ENCODE peak calls at places on chromosome 21, in six cellular contexts. T, M, Z, I, V and Q are unnamed samples.

GRCh38 chr21:23853796-23854379 is 1753.4 kb downstream of the MRPL39 start:
- DNase-seq in Z (peak), V (no peak), T (peak), M (no peak), I (no peak), Q (no peak)

GRCh38 chr21:44914176-44914874 is 6.4 kb downstream of the ITGB2 start:
- DNase-seq in I (no peak), Z (no peak), V (peak), T (no peak), M (no peak), Q (peak)

GRCh38 chr21:45151484-45152115 is 77.2 kb downstream of the ADARB1 start:
- DNase-seq in I (no peak), T (no peak), Z (peak), M (peak), V (no peak), Q (no peak)

GRCh38 chr21:43194303-43195130 is 25.7 kb downstream of the CRYAA start:
- DNase-seq in M (peak), Z (peak), V (no peak), I (no peak), T (no peak), Q (peak)

GRCh38 chr21:17612565-17613241 is at the start of gene BTG3:
- DNase-seq in V (peak), T (peak), I (peak), Z (peak), M (peak), Q (peak)

GRCh38 chr21:30257773-30258172 is 25.0 kb downstream of the KRTAP24-1 start:
- DNase-seq in Z (no peak), T (no peak), V (no peak), I (no peak), M (no peak), Q (no peak)

GRCh38 chr21:41230530-41230929 is 62.6 kb downstream of the BACE2 start:
- DNase-seq in M (no peak), T (no peak), I (no peak), Z (no peak), V (no peak), Q (no peak)

GRCh38 chr21:17527240-17527639 is 14.4 kb downstream of the CXADR start:
- DNase-seq in V (no peak), M (no peak), Z (no peak), T (peak), I (no peak), Q (no peak)

GRCh38 chr21:42429856-42430255 is 26.2 kb downstream of the UBASH3A start:
- DNase-seq in M (no peak), I (no peak), Z (no peak), V (no peak), T (no peak), Q (no peak)

GRCh38 chr21:43375006-43375826 is 51.7 kb downstream of the SIK1 start:
- DNase-seq in M (no peak), V (no peak), I (no peak), T (no peak), Z (no peak), Q (no peak)

GRCh38 chr21:41023936-41024335 is 144.0 kb upstream of the BACE2 start:
- DNase-seq in Z (no peak), T (no peak), V (no peak), M (no peak), I (no peak), Q (no peak)

GRCh38 chr21:28442624-28443023 is 550.1 kb downstream of the LTN1 start:
- DNase-seq in V (no peak), T (peak), M (no peak), I (no peak), Z (no peak), Q (no peak)

GRCh38 chr21:27776925-27777553 is 810.2 kb upstream of the ADAMTS5 start:
- DNase-seq in V (peak), T (no peak), Z (no peak), I (no peak), M (peak), Q (no peak)

GRCh38 chr21:41863439-41863740 is 15.8 kb downstream of the PRDM15 start:
- DNase-seq in I (no peak), T (no peak), M (no peak), V (no peak), Z (no peak), Q (no peak)

GRCh38 chr21:41762236-41762635 is 4.6 kb downstream of the RIPK4 start:
- DNase-seq in V (no peak), M (no peak), T (no peak), I (no peak), Z (no peak), Q (no peak)

GRCh38 chr21:44423941-44424607 is 31.2 kb upstream of the LRRC3 start:
- DNase-seq in M (peak), I (no peak), V (no peak), Z (no peak), T (no peak), Q (peak)

GRCh38 chr21:40846566-40847411 is at the start of gene DSCAM:
- DNase-seq in Z (peak), I (no peak), T (no peak), M (no peak), V (no peak), Q (no peak)

GRCh38 chr21:32803651-32804050 is 32.1 kb upstream of the PAXBP1 start:
- DNase-seq in Z (no peak), T (peak), M (no peak), I (no peak), V (no peak), Q (no peak)

GRCh38 chr21:37405629-37406028 is 39.1 kb downstream of the DYRK1A start:
- DNase-seq in Z (no peak), I (no peak), V (no peak), M (no peak), T (no peak), Q (no peak)

GRCh38 chr21:37412603-37413360 is 46.2 kb downstream of the DYRK1A start:
- DNase-seq in V (no peak), Z (no peak), T (peak), I (no peak), M (no peak), Q (no peak)

GRCh38 chr21:37408464-37409193 is 42.1 kb downstream of the DYRK1A start:
- DNase-seq in I (no peak), T (no peak), M (no peak), Z (no peak), V (no peak), Q (no peak)

GRCh38 chr21:37410639-37411038 is 44.1 kb downstream of the DYRK1A start:
- DNase-seq in I (no peak), T (no peak), V (no peak), Z (no peak), M (no peak), Q (no peak)

DNA sequence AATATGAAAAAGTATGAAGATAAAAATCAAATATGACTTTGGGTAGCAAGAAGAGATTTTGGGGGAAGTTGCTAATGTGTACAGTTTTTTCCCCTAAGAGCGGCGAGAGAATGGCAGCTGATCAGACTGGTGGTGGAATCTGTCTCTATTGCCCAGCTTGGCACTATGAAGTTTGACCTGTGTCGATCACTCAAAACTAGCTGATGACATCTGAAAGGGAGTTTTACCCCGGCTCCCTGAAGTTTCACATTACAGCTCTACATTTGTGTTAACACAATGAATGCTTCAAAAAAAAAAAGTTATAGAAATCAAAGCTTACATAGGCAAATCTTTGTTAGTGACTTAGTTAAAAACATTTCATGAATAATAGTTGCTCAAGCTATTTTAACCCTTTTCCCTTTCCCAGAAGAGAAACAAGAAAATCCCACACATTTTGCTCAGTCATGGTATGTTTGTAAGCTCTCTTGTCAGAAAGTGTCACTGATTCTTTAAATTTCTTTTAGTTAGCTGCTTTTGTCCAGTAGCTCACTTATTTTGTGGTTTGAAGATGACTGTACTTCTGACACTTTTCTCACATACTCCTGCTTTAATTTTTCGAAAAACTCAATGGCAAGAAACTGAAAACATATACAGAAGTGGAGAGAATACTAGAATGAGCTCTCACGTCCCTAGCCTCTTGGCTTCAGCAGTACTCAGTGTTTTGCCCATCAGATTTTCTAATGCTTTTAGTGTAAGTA is 41.3 kb downstream of the DYRK1A start:
- DNase-seq in Z (no peak), I (no peak), V (no peak), T (peak), M (no peak), Q (no peak)
- H3K27ac ChIP-seq in Z (no peak), I (no peak), V (no peak), T (peak), M (no peak), Q (no peak)

GRCh38 chr21:46621457-46622182 is 13.9 kb upstream of the PRMT2 start:
- DNase-seq in Z (peak), V (no peak), I (no peak), T (no peak), M (no peak), Q (no peak)
- TF ChIP-seq POLR2A in Z (no peak), V (no peak), I (no peak), T (no peak), M (no peak), Q (no peak)

GRCh38 chr21:26409735-26410134 is 163.4 kb downstream of the CYYR1 start:
- DNase-seq in Z (no peak), M (no peak), T (no peak), V (no peak), I (no peak), Q (no peak)

GRCh38 chr21:26405735-26406361 is 167.2 kb downstream of the CYYR1 start:
- DNase-seq in Z (no peak), I (peak), T (peak), M (no peak), V (no peak), Q (no peak)

GRCh38 chr21:26404288-26404687 is 168.8 kb downstream of the CYYR1 start:
- DNase-seq in M (no peak), V (no peak), T (no peak), Z (no peak), I (no peak), Q (no peak)

GRCh38 chr21:26405071-26405470 is 168.0 kb downstream of the CYYR1 start:
- DNase-seq in T (peak), I (no peak), Z (no peak), V (no peak), M (no peak), Q (no peak)
- H3K27ac ChIP-seq in T (no peak), I (peak), Z (no peak), V (no peak), M (no peak), Q (no peak)

GRCh38 chr21:46264690-46265144 is 20.7 kb downstream of the MCM3AP start:
- DNase-seq in V (no peak), Z (no peak), I (no peak), T (no peak), M (no peak), Q (no peak)
- TF ChIP-seq POLR2A in V (no peak), Z (no peak), I (no peak), T (no peak), M (no peak), Q (no peak)

GRCh38 chr21:36835383-36835795 is 131.1 kb downstream of the HLCS start:
- DNase-seq in I (no peak), Z (no peak), V (no peak), T (no peak), M (peak), Q (no peak)
- H3K27ac ChIP-seq in I (no peak), Z (no peak), V (no peak), T (no peak), M (no peak), Q (no peak)

DNA sequence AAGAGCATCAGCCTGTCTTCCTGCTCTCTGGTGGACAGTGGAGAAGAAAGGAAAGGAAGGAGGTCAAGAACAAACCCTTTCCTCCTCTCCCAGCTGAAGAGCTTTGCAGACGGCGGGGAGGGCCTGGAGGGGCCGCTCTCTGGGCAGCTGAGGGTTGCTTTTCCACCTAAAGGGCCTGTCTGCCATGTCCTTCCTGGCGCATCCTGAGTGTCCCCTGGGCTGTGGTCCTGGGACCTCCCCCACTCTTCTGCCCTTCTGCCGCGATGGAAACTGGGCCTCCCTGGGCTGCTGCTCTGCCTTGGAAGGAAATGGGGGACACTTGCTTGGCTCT is 107.0 kb downstream of the ETS2 start:
- DNase-seq in V (no peak), I (no peak), T (no peak), Z (no peak), M (no peak), Q (no peak)
- TF ChIP-seq POLR2A in V (no peak), I (no peak), T (no peak), Z (no peak), M (no peak), Q (no peak)

GRCh38 chr21:34687065-34687464 is 18.3 kb downstream of the CLIC6 start:
- DNase-seq in V (no peak), I (no peak), Z (no peak), T (no peak), M (no peak), Q (no peak)
- H3K27ac ChIP-seq in V (no peak), I (no peak), Z (no peak), T (no peak), M (no peak), Q (no peak)

DNA sequence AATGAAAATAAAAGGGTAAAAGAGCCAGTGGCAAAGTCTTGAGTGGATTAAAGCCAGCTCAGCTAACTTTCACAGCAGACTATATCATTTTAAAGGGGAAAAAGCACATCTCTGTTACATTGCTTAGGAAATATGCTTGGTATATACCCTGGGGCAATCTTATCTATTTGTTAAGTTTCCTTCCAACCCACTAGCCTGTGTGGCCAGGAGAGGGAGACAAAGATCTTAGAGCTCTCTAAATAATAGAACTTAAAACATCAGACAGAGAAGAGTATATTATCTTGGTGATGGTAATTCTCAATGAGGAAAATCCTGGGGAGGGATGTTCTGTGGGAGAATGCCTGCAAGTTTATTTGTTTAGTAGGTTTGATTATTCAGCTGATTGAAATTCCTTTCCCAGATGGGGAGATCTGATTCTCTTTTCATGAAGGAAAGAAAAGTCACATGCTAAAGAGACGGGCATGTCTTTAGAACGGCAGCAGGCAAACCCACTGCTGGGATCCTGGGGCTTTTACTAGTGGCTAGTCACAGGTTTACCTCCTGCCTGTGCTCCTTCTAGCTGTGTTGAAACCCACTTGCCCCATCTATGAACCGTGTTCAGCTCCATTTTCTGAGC is 3.6 kb downstream of the KCNE2 start:
- DNase-seq in Z (peak), I (peak), V (peak), T (peak), M (no peak), Q (no peak)
- TF ChIP-seq POLR2A in Z (no peak), I (no peak), V (no peak), T (no peak), M (no peak), Q (no peak)

DNA sequence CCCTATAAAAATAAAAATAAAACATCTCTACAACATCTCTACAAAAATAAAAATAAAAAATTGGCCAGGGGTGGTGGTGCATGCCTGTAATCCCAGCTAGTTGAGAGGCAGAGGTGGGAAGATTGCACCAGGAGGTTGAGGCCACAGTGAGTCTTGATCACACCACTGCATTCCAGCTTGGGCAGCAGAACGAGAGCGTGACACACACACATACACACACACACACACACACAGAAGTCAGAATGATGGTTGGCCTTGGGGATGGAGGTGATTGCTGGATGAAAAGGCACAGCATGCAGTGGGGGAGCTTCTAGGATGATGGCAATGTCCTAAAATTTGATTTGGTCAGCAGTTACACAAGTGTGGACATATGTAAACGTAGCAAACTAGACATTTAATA is 69.7 kb upstream of the SOD1 start:
- DNase-seq in V (no peak), T (no peak), M (no peak), Z (no peak), I (no peak), Q (no peak)
- H3K27ac ChIP-seq in V (no peak), T (no peak), M (no peak), Z (no peak), I (no peak), Q (no peak)